ENCODE peak calls at places on chromosomes 4 and X, in five cellular contexts. G is stimulated activated CD4-positive, alpha-beta T cell treated with anti-CD3 and anti-CD28 coated beads, Interleukin-2, amount 100 ng/mL, for 48 hours; O is OCI-LY7; W is mucosa of gallbladder; R is left kidney. I is an unnamed sample.

GRCh38 chr4:117801756-117802155 is 232.5 kb upstream of the NDST3 start:
- DNase-seq in G (no peak), O (no peak), W (no peak), R (no peak), I (no peak)

GRCh38 chrX:93673869-93674271 is at the start of gene FAM133A:
- DNase-seq in G (no peak), O (no peak), W (no peak), R (no peak), I (no peak)

GRCh38 chr4:32135642-32136041 is 1415.5 kb downstream of the PCDH7 start:
- DNase-seq in G (no peak), O (no peak), W (no peak), R (no peak), I (no peak)

GRCh38 chr4:140078366-140078765 is 75.6 kb downstream of the MAML3 start:
- DNase-seq in G (no peak), O (no peak), W (no peak), R (peak), I (no peak)

GRCh38 chrX:86322913-86323312 is 174.7 kb downstream of the DACH2 start:
- DNase-seq in G (no peak), O (peak), W (no peak), R (no peak), I (no peak)

GRCh38 chr4:41057456-41057855 is 156.9 kb downstream of the APBB2 start:
- DNase-seq in G (no peak), O (no peak), W (no peak), R (no peak), I (no peak)

GRCh38 chr4:119105605-119106004 is 30.0 kb upstream of the MYOZ2 start:
- DNase-seq in G (no peak), O (no peak), W (no peak), R (no peak), I (no peak)

GRCh38 chrX:119523664-119524184 is 41.5 kb downstream of the STEEP1 start:
- DNase-seq in G (no peak), O (no peak), W (no peak), R (no peak), I (no peak)

GRCh38 chrX:119272882-119273806 is 37.1 kb downstream of the PGRMC1 start:
- DNase-seq in G (peak), O (no peak), W (peak), R (peak), I (no peak)

GRCh38 chr4:94545296-94545695 is 93.6 kb downstream of the PDLIM5 start:
- DNase-seq in G (no peak), O (no peak), W (no peak), R (no peak), I (no peak)

GRCh38 chr4:6362896-6363295 is 93.2 kb downstream of the WFS1 start:
- DNase-seq in G (peak), O (peak), W (peak), R (peak), I (no peak)

GRCh38 chr4:56425518-56425917 is 9.9 kb downstream of the PPAT start:
- DNase-seq in G (no peak), O (no peak), W (no peak), R (no peak), I (no peak)

GRCh38 chr4:101777431-101777830 is 13.1 kb upstream of the BANK1 start:
- DNase-seq in G (no peak), O (no peak), W (no peak), R (no peak), I (no peak)

GRCh38 chrX:53831662-53832635 is 145.4 kb upstream of the HUWE1 start:
- DNase-seq in G (peak), O (peak), W (peak), R (peak), I (peak)

GRCh38 chr4:88030565-88031310 is 23.3 kb downstream of the PKD2 start:
- DNase-seq in G (no peak), O (no peak), W (no peak), R (no peak), I (no peak)

GRCh38 chr4:39357002-39357401 is 9.2 kb downstream of the RFC1 start:
- DNase-seq in G (no peak), O (peak), W (no peak), R (no peak), I (no peak)

GRCh38 chrX:40173662-40174593 is 76.2 kb upstream of the BCOR start:
- DNase-seq in G (peak), O (peak), W (peak), R (peak), I (no peak)

GRCh38 chr4:128840711-128841318 is 31.3 kb downstream of the JADE1 start:
- DNase-seq in G (no peak), O (no peak), W (no peak), R (no peak), I (no peak)

GRCh38 chrX:79506001-79506400 is 138.9 kb upstream of the ITM2A start:
- DNase-seq in G (no peak), O (no peak), W (no peak), R (no peak), I (no peak)

GRCh38 chr4:41268024-41268423 is 11.3 kb downstream of the UCHL1 start:
- DNase-seq in G (no peak), O (no peak), W (no peak), R (no peak), I (no peak)

GRCh38 chr4:20486433-20486832 is 213.8 kb upstream of the PACRGL start:
- DNase-seq in G (no peak), O (no peak), W (no peak), R (no peak), I (no peak)

GRCh38 chr4:54090804-54091623 is 8.9 kb upstream of the GSX2 start:
- DNase-seq in G (no peak), O (no peak), W (no peak), R (peak), I (no peak)

GRCh38 chr4:40675166-40675565 is 45.5 kb upstream of the RBM47 start:
- DNase-seq in G (no peak), O (no peak), W (no peak), R (peak), I (peak)

GRCh38 chr4:147110968-147111367 is 165.3 kb upstream of the TTC29 start:
- DNase-seq in G (no peak), O (no peak), W (no peak), R (no peak), I (no peak)

GRCh38 chr4:687975-688694 is 816 bp downstream of the SLC49A3 start:
- DNase-seq in G (no peak), O (no peak), W (no peak), R (no peak), I (no peak)

I was measured in COR-L47.